ENCODE peak calls at places on chromosomes 13 and 19, in four cellular contexts. J is breast epithelium, L is sigmoid colon, T is H1. G is an unnamed sample.

GRCh38 chr19:45641274-45642105 is 2.3 kb upstream of the EML2 start:
- DNase-seq in J (peak), L (peak), T (peak), G (peak)

GRCh38 chr13:73218181-73218580 is 159.4 kb downstream of the KLF5 start:
- DNase-seq in L (no peak), J (no peak), T (no peak), G (no peak)

GRCh38 chr19:47093841-47094240 is 19.7 kb downstream of the ZC3H4 start:
- DNase-seq in L (no peak), J (no peak), T (no peak), G (no peak)

GRCh38 chr19:56477429-56478338 is 539 bp upstream of the ZNF667 start:
- DNase-seq in T (peak), J (peak), L (peak), G (peak)

GRCh38 chr19:8320564-8321066 is 560 bp downstream of the NDUFA7 start:
- DNase-seq in L (no peak), T (no peak), J (no peak), G (no peak)

GRCh38 chr19:54030895-54031586 is 32.7 kb downstream of the VSTM1 start:
- DNase-seq in T (no peak), L (no peak), J (no peak), G (no peak)

GRCh38 chr19:3006075-3006767 is 22.9 kb downstream of the TLE2 start:
- DNase-seq in L (no peak), J (no peak), T (peak), G (peak)

GRCh38 chr19:3458595-3459284 is 21.6 kb downstream of the SMIM24 start:
- DNase-seq in J (no peak), T (no peak), L (no peak), G (no peak)

GRCh38 chr19:3608750-3609322 is 2.2 kb upstream of the TBXA2R start:
- DNase-seq in L (no peak), J (no peak), T (no peak), G (no peak)

GRCh38 chr19:32862173-32862572 is 7.4 kb downstream of the SLC7A9 start:
- DNase-seq in T (no peak), J (no peak), L (no peak), G (no peak)

GRCh38 chr19:19464339-19465098 is 50.8 kb downstream of the TSSK6 start:
- DNase-seq in T (no peak), L (no peak), J (no peak), G (no peak)

GRCh38 chr13:43573361-43573740 is 213.4 kb downstream of the ENOX1 start:
- DNase-seq in J (no peak), L (no peak), T (no peak), G (no peak)

GRCh38 chr13:43569688-43570087 is 217.1 kb downstream of the ENOX1 start:
- DNase-seq in L (no peak), J (no peak), T (no peak), G (no peak)

GRCh38 chr13:43572601-43573360 is 214.0 kb downstream of the ENOX1 start:
- DNase-seq in T (no peak), L (no peak), J (no peak), G (no peak)

GRCh38 chr13:43574601-43575000 is 212.2 kb downstream of the ENOX1 start:
- DNase-seq in T (no peak), L (no peak), J (no peak), G (no peak)

GRCh38 chr13:43573787-43574562 is 212.8 kb downstream of the ENOX1 start:
- DNase-seq in L (no peak), T (no peak), J (no peak), G (no peak)
- H3K27ac ChIP-seq in L (peak), T (no peak), J (no peak), G (no peak)

GRCh38 chr19:584240-585001 is 5.3 kb upstream of the HCN2 start:
- DNase-seq in J (no peak), T (no peak), L (no peak), G (peak)
- TF ChIP-seq POLR2AphosphoS5 in J (no peak), T (peak), L (no peak), G (no peak)

DNA sequence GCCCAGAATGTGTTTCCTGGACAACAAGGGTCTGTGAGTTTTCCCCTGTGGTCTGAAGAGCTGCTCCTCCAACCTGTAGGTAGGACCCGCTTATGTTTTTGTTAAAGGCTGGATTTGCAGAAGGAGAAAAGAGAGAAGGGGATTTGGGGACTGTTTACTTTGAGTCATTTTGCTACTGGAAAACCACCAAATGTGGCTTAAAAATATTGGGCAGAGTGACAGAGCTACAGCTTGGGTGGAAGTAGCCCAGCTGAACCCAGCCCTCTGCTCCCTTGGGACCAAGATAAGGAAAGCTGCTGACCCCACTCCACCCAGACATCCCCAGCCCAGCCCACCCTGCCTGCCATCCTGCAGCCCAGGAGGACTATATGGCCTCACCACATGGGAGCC is 40.0 kb downstream of the TNFRSF19 start:
- DNase-seq in T (no peak), J (no peak), L (no peak), G (no peak)
- H3K4me3 ChIP-seq in T (no peak), J (no peak), L (peak), G (no peak)

GRCh38 chr19:17794731-17795494 is at the start of gene B3GNT3:
- DNase-seq in T (no peak), J (no peak), L (no peak), G (peak)
- H3K27ac ChIP-seq in T (no peak), J (peak), L (no peak), G (peak)

DNA sequence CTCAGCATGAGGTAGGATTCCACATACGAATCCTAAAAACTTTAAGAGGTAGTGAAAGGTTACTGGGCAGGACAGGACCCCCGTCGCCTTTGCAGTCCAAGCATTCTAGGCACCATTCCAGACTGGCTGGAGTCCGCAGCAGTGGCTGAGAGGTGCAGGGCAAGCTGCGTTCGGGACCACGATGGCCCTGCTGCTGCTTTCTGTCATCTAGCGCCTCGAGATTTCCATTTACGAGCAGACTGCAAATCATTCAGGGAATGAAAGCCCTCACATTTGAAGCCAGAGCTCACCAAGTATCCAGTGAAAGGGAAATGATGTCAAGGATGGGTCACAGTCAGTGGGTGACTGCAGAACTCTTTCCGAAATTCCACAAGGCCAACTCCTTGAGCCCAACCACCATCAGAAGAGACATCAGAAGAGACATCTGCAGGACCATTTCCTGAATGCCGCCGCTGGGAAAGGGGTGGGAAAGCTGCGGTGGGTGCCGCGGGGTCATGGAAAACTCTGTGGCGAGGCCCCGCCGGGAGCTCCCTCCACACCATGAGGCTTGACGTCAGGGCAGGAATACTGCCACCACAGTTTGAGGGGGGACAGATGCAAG is 88.3 kb downstream of the COL4A1 start:
- DNase-seq in T (no peak), L (no peak), J (no peak), G (no peak)
- TF ChIP-seq POLR2AphosphoS5 in T (no peak), L (no peak), J (no peak), G (no peak)

GRCh38 chr19:42284641-42285341 is 15.7 kb downstream of the CIC start:
- DNase-seq in T (no peak), J (no peak), L (peak), G (no peak)

GRCh38 chr19:42285988-42286348 is 16.0 kb upstream of the PRR19 start:
- DNase-seq in T (no peak), J (no peak), L (peak), G (no peak)

GRCh38 chr19:42284066-42284501 is 15.0 kb downstream of the CIC start:
- DNase-seq in J (peak), L (peak), T (no peak), G (peak)

GRCh38 chr19:42286349-42287016 is 15.4 kb upstream of the PRR19 start:
- DNase-seq in L (peak), T (no peak), J (no peak), G (no peak)

GRCh38 chr19:42285546-42285945 is 16.4 kb upstream of the PRR19 start:
- DNase-seq in J (no peak), L (peak), T (no peak), G (no peak)
- H3K4me3 ChIP-seq in J (peak), L (peak), T (peak), G (no peak)

GRCh38 chr13:33373624-33374023 is 88.1 kb upstream of the STARD13 start:
- DNase-seq in J (no peak), L (no peak), T (no peak), G (no peak)
- H3K27ac ChIP-seq in J (no peak), L (no peak), T (no peak), G (no peak)

G was measured in transverse colon.